ENCODE peak calls at places on chromosome 22, in nine cellular contexts. C, Q, E, T, F, N, X, W and J are unnamed samples.

GRCh38 chr22:27494821-27495220 is 306.7 kb downstream of the MN1 start:
- DNase-seq in C (no peak), Q (no peak), E (no peak), T (no peak), F (no peak), N (no peak), X (no peak), W (peak; percentile 92), J (no peak)

GRCh38 chr22:49328076-49328475 is 499.6 kb downstream of the BRD1 start:
- DNase-seq in C (no peak), Q (no peak), E (no peak), T (no peak), F (no peak), N (peak; percentile 3), X (no peak), W (no peak), J (no peak)

GRCh38 chr22:18060646-18061620 is 16.9 kb upstream of the PEX26 start:
- DNase-seq in C (no peak), Q (peak; percentile 62), E (peak; percentile 65), T (peak; percentile 14), F (peak; percentile 78), N (no peak), X (peak; percentile 99), W (no peak), J (no peak)

GRCh38 chr22:24506802-24507438 is 11.8 kb downstream of the UPB1 start:
- DNase-seq in C (no peak), Q (no peak), E (peak; percentile 27), T (no peak), F (peak; percentile 35), N (no peak), X (peak; percentile 88), W (no peak), J (no peak)

GRCh38 chr22:44743804-44744211 is 8.6 kb upstream of the ARHGAP8 start:
- DNase-seq in C (no peak), Q (no peak), E (no peak), T (no peak), F (no peak), N (no peak), X (no peak), W (no peak), J (no peak)

GRCh38 chr22:43630451-43630850 is 181.7 kb downstream of the EFCAB6 start:
- DNase-seq in C (no peak), Q (no peak), E (no peak), T (no peak), F (no peak), N (no peak), X (no peak), W (no peak), J (no peak)

GRCh38 chr22:30234786-30235470 is 11.6 kb downstream of the LIF start:
- DNase-seq in C (no peak), Q (no peak), E (no peak), T (peak; percentile 76), F (peak; percentile 82), N (no peak), X (peak; percentile 97), W (no peak), J (no peak)

GRCh38 chr22:16824718-16825687 is at the start of gene XKR3:
- DNase-seq in C (no peak), Q (no peak), E (no peak), T (no peak), F (peak; percentile 31), N (no peak), X (peak; percentile 59), W (no peak), J (no peak)

GRCh38 chr22:36386900-36387663 is 685 bp downstream of the MYH9 start:
- DNase-seq in C (no peak), Q (peak; percentile 80), E (peak; percentile 38), T (no peak), F (no peak), N (peak; percentile 81), X (no peak), W (peak; percentile 50), J (no peak)

GRCh38 chr22:45201678-45202332 is 38.1 kb downstream of the NUP50 start:
- DNase-seq in C (no peak), Q (no peak), E (peak; percentile 95), T (peak; percentile 62), F (no peak), N (no peak), X (no peak), W (no peak), J (no peak)

GRCh38 chr22:30452861-30453260 is 19.0 kb downstream of the SEC14L3 start:
- DNase-seq in C (no peak), Q (no peak), E (no peak), T (no peak), F (no peak), N (no peak), X (no peak), W (no peak), J (no peak)

GRCh38 chr22:34294986-34295385 is 374.7 kb upstream of the LARGE1 start:
- DNase-seq in C (no peak), Q (no peak), E (no peak), T (no peak), F (no peak), N (no peak), X (no peak), W (no peak), J (no peak)

GRCh38 chr22:19740586-19740985 is 17.2 kb downstream of the GP1BB start:
- DNase-seq in C (no peak), Q (no peak), E (no peak), T (no peak), F (no peak), N (no peak), X (no peak), W (no peak), J (no peak)

GRCh38 chr22:49884075-49884474 is 30.4 kb downstream of the ZBED4 start:
- DNase-seq in C (no peak), Q (no peak), E (no peak), T (no peak), F (no peak), N (no peak), X (no peak), W (no peak), J (no peak)

GRCh38 chr22:50528682-50529415 is 963 bp downstream of the TYMP start:
- DNase-seq in C (no peak), Q (no peak), E (no peak), T (no peak), F (no peak), N (no peak), X (no peak), W (no peak), J (no peak)

GRCh38 chr22:41296826-41297667 is 4.3 kb upstream of the ZC3H7B start:
- DNase-seq in C (no peak), Q (no peak), E (no peak), T (no peak), F (no peak), N (no peak), X (no peak), W (no peak), J (no peak)

GRCh38 chr22:38966942-38967341 is 9.5 kb downstream of the APOBEC3A start:
- DNase-seq in C (no peak), Q (no peak), E (no peak), T (no peak), F (no peak), N (no peak), X (no peak), W (no peak), J (no peak)

GRCh38 chr22:28909375-28909774 is 26.0 kb downstream of the ZNRF3 start:
- DNase-seq in C (no peak), Q (no peak), E (no peak), T (peak; percentile 31), F (no peak), N (no peak), X (no peak), W (no peak), J (no peak)

GRCh38 chr22:18000441-18001039 is 23.8 kb downstream of the MICAL3 start:
- DNase-seq in C (no peak), Q (peak; percentile 50), E (no peak), T (peak; percentile 22), F (no peak), N (no peak), X (no peak), W (peak; percentile 63), J (no peak)

GRCh38 chr22:20635227-20635591 is 127.8 kb downstream of the MED15 start:
- DNase-seq in C (no peak), Q (no peak), E (no peak), T (no peak), F (no peak), N (no peak), X (no peak), W (no peak), J (no peak)

GRCh38 chr22:50315289-50316113 is 8.1 kb upstream of the PLXNB2 start:
- DNase-seq in C (no peak), Q (no peak), E (no peak), T (no peak), F (no peak), N (no peak), X (no peak), W (no peak), J (no peak)

GRCh38 chr22:46229701-46230100 is 20.4 kb downstream of the CDPF1 start:
- DNase-seq in C (no peak), Q (no peak), E (no peak), T (peak; percentile 55), F (no peak), N (no peak), X (no peak), W (no peak), J (no peak)

GRCh38 chr22:37930952-37931440 is 22.4 kb downstream of the C22orf23 start:
- DNase-seq in C (no peak), Q (no peak), E (no peak), T (no peak), F (no peak), N (no peak), X (peak; percentile 29), W (no peak), J (no peak)

GRCh38 chr22:17120281-17120680 is 879 bp downstream of the TMEM121B start:
- DNase-seq in C (no peak), Q (peak; percentile 76), E (no peak), T (peak; percentile 54), F (peak; percentile 28), N (peak; percentile 51), X (peak; percentile 14), W (peak; percentile 95), J (no peak)

GRCh38 chr22:49882519-49883293 is 29.1 kb downstream of the ZBED4 start:
- DNase-seq in C (no peak), Q (no peak), E (no peak), T (no peak), F (no peak), N (no peak), X (no peak), W (no peak), J (no peak)

GRCh38 chr22:23649071-23649501 is 17.0 kb upstream of the DRICH1 start:
- DNase-seq in C (no peak), Q (no peak), E (no peak), T (no peak), F (no peak), N (no peak), X (no peak), W (no peak), J (no peak)

GRCh38 chr22:46849951-46850350 is 87.5 kb downstream of the TBC1D22A start:
- DNase-seq in C (no peak), Q (no peak), E (no peak), T (no peak), F (no peak), N (no peak), X (no peak), W (no peak), J (no peak)

GRCh38 chr22:19522881-19523239 is 1.4 kb downstream of the CLDN5 start:
- DNase-seq in C (no peak), Q (no peak), E (no peak), T (no peak), F (no peak), N (no peak), X (no peak), W (no peak), J (no peak)

GRCh38 chr22:46202897-46203589 is 47.0 kb downstream of the CDPF1 start:
- DNase-seq in C (no peak), Q (no peak), E (no peak), T (no peak), F (no peak), N (no peak), X (no peak), W (no peak), J (no peak)

GRCh38 chr22:26558246-26558895 is 31.6 kb downstream of the TPST2 start:
- DNase-seq in C (no peak), Q (no peak), E (no peak), T (peak; percentile 40), F (no peak), N (no peak), X (no peak), W (no peak), J (no peak)

GRCh38 chr22:29071261-29072045 is 1.4 kb upstream of the KREMEN1 start:
- DNase-seq in C (peak; percentile 23), Q (peak; percentile 67), E (peak; percentile 25), T (no peak), F (no peak), N (peak; percentile 65), X (no peak), W (peak; percentile 86), J (no peak)